ENCODE peak calls at places on chromosomes 6 and 20, in four cellular contexts. P, F, L and N are unnamed samples.

GRCh38 chr6:42498473-42499128 is 46.9 kb upstream of the TRERF1 start:
- DNase-seq in P (no peak), F (peak), L (no peak), N (no peak)

GRCh38 chr6:89058627-89059026 is 21.9 kb upstream of the PNRC1 start:
- DNase-seq in P (no peak), F (no peak), L (no peak), N (peak)

GRCh38 chr20:49890651-49891361 is 24.5 kb downstream of the SPATA2 start:
- DNase-seq in P (peak), F (no peak), L (no peak), N (no peak)

GRCh38 chr6:130482645-130483390 is 117.0 kb downstream of the TMEM200A start:
- DNase-seq in P (no peak), F (no peak), L (no peak), N (no peak)

GRCh38 chr6:16698988-16699868 is 62.0 kb downstream of the ATXN1 start:
- DNase-seq in P (no peak), F (no peak), L (no peak), N (no peak)

GRCh38 chr20:35410613-35411012 is 1.2 kb downstream of the UQCC1 start:
- DNase-seq in P (no peak), F (no peak), L (no peak), N (no peak)

GRCh38 chr20:62320581-62321354 is 18.0 kb downstream of the ADRM1 start:
- DNase-seq in P (no peak), F (no peak), L (no peak), N (peak)

GRCh38 chr6:140480852-140481251 is 1106.4 kb upstream of the CITED2 start:
- DNase-seq in P (no peak), F (no peak), L (no peak), N (peak)

GRCh38 chr20:23887856-23888255 is 8.3 kb upstream of the CST5 start:
- DNase-seq in P (no peak), F (no peak), L (no peak), N (no peak)

GRCh38 chr6:38148606-38149005 is 329.1 kb downstream of the ZFAND3 start:
- DNase-seq in P (no peak), F (no peak), L (no peak), N (no peak)

GRCh38 chr6:155275808-155276480 is 12.1 kb downstream of the CLDN20 start:
- DNase-seq in P (no peak), F (no peak), L (no peak), N (no peak)

GRCh38 chr6:122620902-122621301 is 10.7 kb downstream of the PKIB start:
- DNase-seq in P (no peak), F (no peak), L (no peak), N (peak)

GRCh38 chr20:23161968-23162696 is 76.0 kb upstream of the CD93 start:
- DNase-seq in P (peak), F (peak), L (no peak), N (peak)

GRCh38 chr20:3970016-3970415 is 45.3 kb downstream of the RNF24 start:
- DNase-seq in P (no peak), F (no peak), L (no peak), N (no peak)

GRCh38 chr20:63941282-63942060 is 14.7 kb downstream of the UCKL1 start:
- DNase-seq in P (peak), F (peak), L (no peak), N (no peak)

GRCh38 chr6:7241709-7242645 is 71.0 kb downstream of the SSR1 start:
- DNase-seq in P (no peak), F (no peak), L (no peak), N (no peak)

GRCh38 chr6:41560440-41561192 is 14.4 kb downstream of the FOXP4 start:
- DNase-seq in P (no peak), F (peak), L (no peak), N (peak)

GRCh38 chr20:61757678-61758555 is 307.8 kb downstream of the TAF4 start:
- DNase-seq in P (no peak), F (no peak), L (no peak), N (no peak)

GRCh38 chr6:127182501-127182900 is 64.0 kb downstream of the RSPO3 start:
- DNase-seq in P (no peak), F (no peak), L (no peak), N (no peak)

GRCh38 chr20:62143118-62143975 is at the start of the genes PSMA7 and SS18L1:
- DNase-seq in P (peak), F (peak), L (peak), N (peak)

GRCh38 chr6:33685411-33686224 is 25.9 kb downstream of the UQCC2 start:
- DNase-seq in P (no peak), F (no peak), L (no peak), N (no peak)

GRCh38 chr6:15663057-15663638 is 320 bp upstream of the DTNBP1 start:
- DNase-seq in P (no peak), F (no peak), L (no peak), N (no peak)

GRCh38 chr20:49612127-49612738 is 44.3 kb upstream of the PTGIS start:
- DNase-seq in P (peak), F (peak), L (peak), N (no peak)

GRCh38 chr6:113796040-113796439 is 61.1 kb upstream of the MARCKS start:
- DNase-seq in P (no peak), F (no peak), L (no peak), N (no peak)

GRCh38 chr6:96304997-96305396 is 216.6 kb upstream of the UFL1 start:
- DNase-seq in P (no peak), F (no peak), L (no peak), N (no peak)

GRCh38 chr6:27873101-27874030 is 38.8 kb downstream of the OR2B2 start:
- DNase-seq in P (peak), F (peak), L (peak), N (no peak)